ENCODE peak calls at places on chromosome 12, in five cellular contexts. K, G, S, D and A are unnamed samples.

GRCh38 chr12:8773456-8773855 is 49.0 kb upstream of the A2ML1 start:
- DNase-seq in D (no peak), K (no peak), S (no peak), G (no peak), A (no peak)

GRCh38 chr12:106110626-106111300 is 28.0 kb downstream of the NUAK1 start:
- DNase-seq in S (no peak), G (no peak), K (no peak), D (peak), A (no peak)

GRCh38 chr12:30047499-30048262 is 263.9 kb upstream of the TMTC1 start:
- DNase-seq in G (peak), K (no peak), D (no peak), S (peak), A (no peak)

GRCh38 chr12:87253157-87253556 is 776.0 kb downstream of the C12orf50 start:
- DNase-seq in D (no peak), K (no peak), S (peak), G (peak), A (no peak)

GRCh38 chr12:26119391-26119981 is 5.4 kb downstream of the BHLHE41 start:
- DNase-seq in G (peak), D (peak), S (peak), K (peak), A (no peak)

GRCh38 chr12:96906849-96907664 is at the start of gene NEDD1:
- DNase-seq in S (peak), K (peak), G (peak), D (peak), A (peak)

GRCh38 chr12:130700492-130701401 is 15.4 kb downstream of the RIMBP2 start:
- DNase-seq in D (no peak), G (no peak), K (no peak), S (no peak), A (peak)

GRCh38 chr12:87112946-87113345 is 856.8 kb upstream of the MGAT4C start:
- DNase-seq in D (no peak), S (peak), G (no peak), K (no peak), A (no peak)

GRCh38 chr12:50659690-50660424 is 104.0 kb upstream of the ATF1 start:
- DNase-seq in G (peak), D (peak), K (no peak), S (no peak), A (no peak)

GRCh38 chr12:968561-968960 is 19.1 kb upstream of the RAD52 start:
- DNase-seq in D (no peak), K (no peak), S (no peak), G (no peak), A (no peak)

GRCh38 chr12:98793121-98793520 is 148.0 kb downstream of the APAF1 start:
- DNase-seq in D (no peak), K (no peak), G (no peak), S (no peak), A (no peak)

GRCh38 chr12:32917094-32917611 is 20.6 kb upstream of the PKP2 start:
- DNase-seq in K (no peak), G (no peak), S (peak), D (no peak), A (no peak)

GRCh38 chr12:49703647-49704137 is 3.5 kb downstream of the FMNL3 start:
- DNase-seq in S (no peak), G (peak), D (no peak), K (no peak), A (no peak)

GRCh38 chr12:109518820-109519665 is 41.6 kb downstream of the UBE3B start:
- DNase-seq in G (peak), D (peak), S (peak), K (peak), A (no peak)

GRCh38 chr12:3187846-3188755 is 110.9 kb downstream of the TSPAN9 start:
- DNase-seq in K (no peak), D (no peak), G (no peak), S (no peak), A (no peak)

GRCh38 chr12:118336123-118336522 is 36.6 kb downstream of the TAOK3 start:
- DNase-seq in D (no peak), K (no peak), S (peak), G (no peak), A (no peak)

GRCh38 chr12:100859063-100859627 is 64.6 kb downstream of the ANO4 start:
- DNase-seq in K (no peak), G (no peak), S (peak), D (no peak), A (no peak)

GRCh38 chr12:1613860-1614259 is 15.2 kb upstream of the WNT5B start:
- DNase-seq in G (no peak), S (no peak), D (no peak), K (no peak), A (no peak)

GRCh38 chr12:76023069-76023690 is 8.4 kb downstream of the PHLDA1 start:
- DNase-seq in S (peak), D (no peak), G (no peak), K (no peak), A (no peak)

GRCh38 chr12:5648692-5649338 is 216.9 kb downstream of the NTF3 start:
- DNase-seq in G (no peak), D (peak), S (peak), K (peak), A (no peak)

GRCh38 chr12:122422769-122423257 is 344 bp upstream of the CLIP1 start:
- DNase-seq in D (peak), G (peak), K (no peak), S (peak), A (no peak)

GRCh38 chr12:95118138-95118787 is 44.8 kb upstream of the NR2C1 start:
- DNase-seq in K (no peak), G (peak), S (peak), D (no peak), A (no peak)

GRCh38 chr12:56081393-56082347 is 1.7 kb downstream of the ERBB3 start:
- DNase-seq in K (no peak), S (no peak), D (peak), G (no peak), A (no peak)
- H3K27ac ChIP-seq in K (peak), S (no peak), D (peak), G (no peak), A (peak)

GRCh38 chr12:82425241-82425640 is 66.9 kb downstream of the METTL25 start:
- DNase-seq in D (no peak), K (no peak), S (peak), G (no peak), A (no peak)

GRCh38 chr12:82430541-82431145 is 72.3 kb downstream of the METTL25 start:
- DNase-seq in D (no peak), S (no peak), G (no peak), K (no peak), A (no peak)

GRCh38 chr12:82426081-82426480 is 67.8 kb downstream of the METTL25 start:
- DNase-seq in G (no peak), K (no peak), D (no peak), S (no peak), A (no peak)

GRCh38 chr12:82426586-82426985 is 68.3 kb downstream of the METTL25 start:
- DNase-seq in G (no peak), K (no peak), S (no peak), D (no peak), A (no peak)
- H3K4me3 ChIP-seq in G (no peak), K (no peak), S (no peak), D (no peak), A (no peak)

GRCh38 chr12:21001778-21002177 is 129.2 kb upstream of the SLCO1B1 start:
- DNase-seq in S (no peak), G (no peak), D (no peak), K (no peak), A (no peak)
- TF ChIP-seq CTCF in S (no peak), G (no peak), D (no peak), K (no peak), A (no peak)

GRCh38 chr12:121239335-121239678 is 29.4 kb downstream of the P2RX4 start:
- DNase-seq in K (no peak), S (no peak), G (no peak), D (no peak), A (no peak)
- H3K27ac ChIP-seq in K (no peak), S (no peak), G (no peak), D (peak), A (no peak)

GRCh38 chr12:70919161-70919560 is 1.4 kb downstream of the PTPRR start:
- DNase-seq in D (no peak), S (no peak), G (no peak), K (no peak), A (no peak)

GRCh38 chr12:70919597-70920035 is 922 bp downstream of the PTPRR start:
- DNase-seq in S (no peak), D (no peak), K (no peak), G (no peak), A (no peak)

GRCh38 chr12:70920891-70921290 is 353 bp upstream of the PTPRR start:
- DNase-seq in G (no peak), K (no peak), S (no peak), D (no peak), A (no peak)

GRCh38 chr12:70918321-70918720 is 2.2 kb downstream of the PTPRR start:
- DNase-seq in G (no peak), D (no peak), K (no peak), S (no peak), A (no peak)

DNA sequence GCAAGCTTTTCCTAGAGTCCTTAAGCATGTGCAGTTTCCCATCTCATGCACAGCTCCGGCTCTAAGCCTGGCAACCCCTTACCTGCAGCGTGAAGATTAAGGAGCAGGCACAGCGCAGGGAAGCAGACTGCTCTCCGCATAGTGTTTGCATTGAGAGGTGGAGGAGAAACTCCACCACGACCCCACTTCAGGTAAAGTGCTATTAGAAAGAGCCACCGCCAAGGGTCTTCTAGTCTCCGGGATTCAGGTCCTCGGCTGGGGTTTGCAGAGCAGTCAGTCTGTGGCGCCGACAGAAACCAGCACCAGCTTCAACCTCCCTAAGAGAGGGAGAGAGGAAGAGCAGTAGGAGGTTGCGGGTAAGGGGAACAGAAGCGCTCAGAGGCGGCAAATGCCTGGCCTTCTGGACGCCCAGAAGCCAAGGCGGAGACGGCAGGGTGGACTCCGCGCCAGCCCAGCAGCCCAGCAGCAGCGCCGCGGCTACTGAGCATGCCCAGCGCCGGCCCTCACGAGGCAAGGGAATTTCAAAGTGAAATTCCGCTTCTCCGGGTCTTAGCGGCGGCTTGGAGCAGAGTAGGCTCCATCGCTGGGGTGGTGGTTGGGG is at the start of gene PTPRR:
- DNase-seq in S (no peak), K (no peak), D (no peak), G (no peak), A (peak)
- H3K4me3 ChIP-seq in S (no peak), K (no peak), D (no peak), G (no peak), A (no peak)

GRCh38 chr12:34626363-34627157 is 604.3 kb downstream of the ALG10 start:
- DNase-seq in K (no peak), D (no peak), S (no peak), G (no peak), A (no peak)

GRCh38 chr12:34625116-34625515 is 602.8 kb downstream of the ALG10 start:
- DNase-seq in G (no peak), S (peak), K (peak), D (no peak), A (no peak)
- TF ChIP-seq CTCF in G (no peak), S (peak), K (no peak), D (no peak), A (peak)

GRCh38 chr12:92402415-92402814 is 256.8 kb upstream of the BTG1 start:
- DNase-seq in D (no peak), S (no peak), K (no peak), G (no peak), A (no peak)

GRCh38 chr12:92404259-92404894 is 258.7 kb upstream of the BTG1 start:
- DNase-seq in D (no peak), S (no peak), K (no peak), G (no peak), A (no peak)

GRCh38 chr12:92408072-92408900 is 262.6 kb upstream of the BTG1 start:
- DNase-seq in G (peak), K (peak), D (peak), S (peak), A (no peak)

GRCh38 chr12:92403210-92404175 is 257.8 kb upstream of the BTG1 start:
- DNase-seq in G (no peak), K (no peak), S (no peak), D (peak), A (no peak)

DNA sequence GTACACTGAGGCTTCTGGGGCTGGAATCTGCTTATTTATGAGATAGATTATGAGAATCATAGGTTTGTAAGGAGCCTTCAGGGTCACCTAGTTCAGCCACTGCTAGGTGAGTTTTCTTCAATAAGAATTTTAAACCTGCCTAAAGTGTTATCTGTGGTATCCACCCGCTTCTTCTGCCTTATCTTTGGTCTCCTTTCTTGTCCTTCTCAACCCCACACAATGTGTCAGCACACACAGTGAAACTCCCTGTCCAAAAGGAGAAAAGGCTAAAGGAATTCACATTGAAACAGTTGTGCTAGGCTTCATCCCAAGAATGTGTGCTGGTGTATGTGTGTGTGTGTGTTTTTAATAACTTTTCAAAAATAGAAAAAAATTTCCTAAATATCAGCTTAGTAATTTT is 259.3 kb upstream of the BTG1 start:
- DNase-seq in G (no peak), S (no peak), K (no peak), D (no peak), A (no peak)
- H3K27ac ChIP-seq in G (no peak), S (no peak), K (no peak), D (no peak), A (no peak)

GRCh38 chr12:46451276-46452021 is 78.9 kb upstream of the SLC38A2 start:
- DNase-seq in K (no peak), G (no peak), S (peak), D (no peak), A (no peak)
- H3K4me3 ChIP-seq in K (no peak), G (no peak), S (no peak), D (no peak), A (no peak)

GRCh38 chr12:57993030-57993429 is 51.7 kb downstream of the ATP23 start:
- DNase-seq in K (no peak), G (no peak), S (no peak), D (no peak), A (no peak)
- TF ChIP-seq CTCF in K (peak), G (no peak), S (no peak), D (no peak), A (no peak)